ENCODE peak calls at places on chromosomes 12 and 14, in five cellular contexts. F is HepG2, O is H1, R is NT2/D1, P is GM12878. Q is an unnamed sample.

GRCh38 chr12:72296389-72296788 is 24.2 kb downstream of the TRHDE start:
- DNase-seq in F (no peak), O (no peak), R (no peak), P (no peak), Q (no peak)

GRCh38 chr12:70876952-70877351 is 43.6 kb downstream of the PTPRR start:
- DNase-seq in F (peak; percentile 2), O (no peak), R (no peak), P (no peak), Q (no peak)

GRCh38 chr12:53056901-53057300 is 7.0 kb downstream of the TNS2 start:
- DNase-seq in F (no peak), O (no peak), R (no peak), P (no peak), Q (no peak)

GRCh38 chr12:3958534-3958933 is 85.3 kb upstream of the PARP11 start:
- DNase-seq in F (no peak), O (no peak), R (no peak), P (no peak), Q (no peak)

GRCh38 chr14:25055998-25056687 is 6.2 kb upstream of the STXBP6 start:
- DNase-seq in F (no peak), O (no peak), R (no peak), P (no peak), Q (no peak)

GRCh38 chr14:20998674-20999366 is at the start of gene SLC39A2:
- DNase-seq in F (no peak), O (peak; percentile 60), R (peak; percentile 8), P (no peak), Q (peak; percentile 22)

GRCh38 chr12:6207254-6207942 is 7.2 kb downstream of the CD9 start:
- DNase-seq in F (no peak), O (no peak), R (no peak), P (no peak), Q (no peak)

GRCh38 chr12:38771871-38772270 is 133.5 kb downstream of the CPNE8 start:
- DNase-seq in F (no peak), O (no peak), R (no peak), P (peak; percentile 71), Q (no peak)

GRCh38 chr12:98735821-98736220 is 90.7 kb downstream of the APAF1 start:
- DNase-seq in F (no peak), O (no peak), R (no peak), P (no peak), Q (no peak)

GRCh38 chr14:33282811-33283210 is 344.1 kb downstream of the NPAS3 start:
- DNase-seq in F (no peak), O (no peak), R (no peak), P (no peak), Q (no peak)

GRCh38 chr14:64634558-64634957 is 69.7 kb upstream of the PLEKHG3 start:
- DNase-seq in F (no peak), O (no peak), R (no peak), P (no peak), Q (no peak)

GRCh38 chr14:92969470-92970232 is 46.7 kb downstream of the CHGA start:
- DNase-seq in F (no peak), O (no peak), R (no peak), P (no peak), Q (no peak)

GRCh38 chr12:20657496-20657895 is 37.6 kb upstream of the SLCO1C1 start:
- DNase-seq in F (peak; percentile 26), O (no peak), R (no peak), P (no peak), Q (no peak)

GRCh38 chr12:13425766-13426165 is 229.2 kb downstream of the EMP1 start:
- DNase-seq in F (no peak), O (no peak), R (no peak), P (no peak), Q (no peak)

GRCh38 chr12:114684098-114684869 is at the start of gene TBX3:
- DNase-seq in F (peak; percentile 98), O (peak; percentile 85), R (peak; percentile 92), P (no peak), Q (peak; percentile 83)

GRCh38 chr14:39272918-39273317 is 39.2 kb downstream of the MIA2 start:
- DNase-seq in F (no peak), O (no peak), R (no peak), P (no peak), Q (no peak)

GRCh38 chr14:99234982-99235491 is 37.0 kb downstream of the BCL11B start:
- DNase-seq in F (no peak), O (peak; percentile 79), R (no peak), P (no peak), Q (peak; percentile 56)

GRCh38 chr14:102272392-102272791 is 32.6 kb downstream of the MOK start:
- DNase-seq in F (no peak), O (no peak), R (no peak), P (no peak), Q (no peak)

GRCh38 chr14:24847568-24847967 is 202.4 kb downstream of the STXBP6 start:
- DNase-seq in F (no peak), O (no peak), R (no peak), P (no peak), Q (no peak)

GRCh38 chr12:120739821-120740613 is 14.4 kb downstream of the ACADS start:
- DNase-seq in F (no peak), O (no peak), R (no peak), P (no peak), Q (no peak)

GRCh38 chr12:59654061-59654460 is 58.2 kb downstream of the SLC16A7 start:
- DNase-seq in F (no peak), O (no peak), R (no peak), P (no peak), Q (no peak)

GRCh38 chr12:54311091-54311490 is 10.3 kb upstream of the NFE2 start:
- DNase-seq in F (no peak), O (no peak), R (no peak), P (no peak), Q (no peak)

GRCh38 chr14:72443991-72444431 is 449.9 kb downstream of the DPF3 start:
- DNase-seq in F (no peak), O (no peak), R (no peak), P (peak; percentile 28), Q (no peak)

GRCh38 chr14:104361101-104361591 is 218.4 kb upstream of the C14orf180 start:
- DNase-seq in F (no peak), O (no peak), R (no peak), P (no peak), Q (no peak)

GRCh38 chr14:90698379-90698869 is 117.8 kb downstream of the TTC7B start:
- DNase-seq in F (no peak), O (no peak), R (no peak), P (no peak), Q (no peak)

GRCh38 chr12:85923767-85924331 is 49.8 kb downstream of the NTS start:
- DNase-seq in F (no peak), O (no peak), R (no peak), P (no peak), Q (no peak)
- TF ChIP-seq SUZ12 in F (no peak), O (no peak), R (no peak), P (no peak), Q (no peak)

DNA sequence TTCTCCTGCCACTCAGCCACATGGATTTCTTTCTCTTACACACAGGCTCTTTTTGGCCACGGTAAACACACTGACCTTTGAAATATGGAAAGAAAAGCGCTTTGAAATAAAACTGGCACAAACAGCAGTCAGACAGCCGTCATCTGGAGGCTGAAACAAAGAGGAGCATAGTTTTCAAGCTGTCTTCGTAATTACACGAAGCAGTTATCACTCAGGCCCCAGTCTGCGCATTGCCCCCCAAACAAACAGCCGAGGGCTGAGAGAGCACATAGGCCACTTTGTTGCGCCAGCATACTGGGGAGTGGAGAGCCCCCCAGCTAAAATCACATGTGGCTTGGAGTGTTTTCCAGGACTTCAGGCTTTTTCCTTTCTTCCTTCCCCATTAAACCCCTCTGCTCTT is 142.9 kb upstream of the BTG1 start:
- DNase-seq in F (no peak), O (no peak), R (no peak), P (no peak), Q (no peak)
- TF ChIP-seq SUZ12 in F (no peak), O (no peak), R (no peak), P (no peak), Q (no peak)

DNA sequence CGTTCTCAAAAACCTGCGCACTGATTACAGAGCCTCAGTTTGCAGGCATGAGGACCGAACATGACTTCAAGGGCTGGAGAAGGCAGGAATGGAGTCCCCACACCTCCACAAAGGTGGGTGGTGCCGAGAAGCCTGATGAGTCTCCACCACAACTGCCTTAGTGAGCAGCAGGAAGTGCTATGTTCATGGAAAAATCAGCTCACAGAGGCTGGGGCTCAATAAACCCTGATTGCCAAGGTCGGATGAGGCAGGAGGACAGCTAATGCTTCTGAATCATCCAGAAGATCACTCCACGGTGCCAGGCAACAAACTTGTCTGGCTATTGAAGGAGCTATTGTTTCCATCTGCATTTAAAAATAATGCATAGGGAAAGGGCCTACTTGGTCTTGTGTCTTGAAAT is 31.1 kb downstream of the APPL2 start:
- DNase-seq in F (no peak), O (no peak), R (no peak), P (no peak), Q (no peak)
- TF ChIP-seq SUZ12 in F (no peak), O (no peak), R (no peak), P (no peak), Q (no peak)

DNA sequence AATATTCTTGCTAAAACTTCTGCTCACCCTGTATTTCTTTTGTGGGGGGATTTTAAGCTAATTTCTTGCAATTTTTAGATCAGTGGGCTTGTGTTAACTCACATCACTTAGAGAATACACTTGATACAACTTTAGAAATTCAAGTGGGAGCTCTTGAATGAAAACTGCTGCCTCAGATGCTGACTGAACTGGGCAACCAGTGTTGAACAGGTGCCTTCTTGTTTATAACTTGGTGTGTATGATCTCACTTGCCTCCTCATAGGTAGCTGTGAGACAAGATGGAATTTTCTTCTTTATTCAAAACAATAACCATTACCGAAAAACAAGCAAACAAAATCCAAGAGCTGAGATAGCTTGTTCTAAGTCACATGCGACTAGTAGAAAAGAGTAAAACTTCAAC is 63.5 kb downstream of the FGD4 start:
- DNase-seq in F (no peak), O (no peak), R (no peak), P (no peak), Q (no peak)
- TF ChIP-seq SUZ12 in F (no peak), O (no peak), R (no peak), P (no peak), Q (no peak)

GRCh38 chr12:33634544-33634943 is 194.9 kb upstream of the SYT10 start:
- DNase-seq in F (no peak), O (no peak), R (no peak), P (no peak), Q (no peak)
- TF ChIP-seq SUZ12 in F (no peak), O (no peak), R (no peak), P (no peak), Q (no peak)

DNA sequence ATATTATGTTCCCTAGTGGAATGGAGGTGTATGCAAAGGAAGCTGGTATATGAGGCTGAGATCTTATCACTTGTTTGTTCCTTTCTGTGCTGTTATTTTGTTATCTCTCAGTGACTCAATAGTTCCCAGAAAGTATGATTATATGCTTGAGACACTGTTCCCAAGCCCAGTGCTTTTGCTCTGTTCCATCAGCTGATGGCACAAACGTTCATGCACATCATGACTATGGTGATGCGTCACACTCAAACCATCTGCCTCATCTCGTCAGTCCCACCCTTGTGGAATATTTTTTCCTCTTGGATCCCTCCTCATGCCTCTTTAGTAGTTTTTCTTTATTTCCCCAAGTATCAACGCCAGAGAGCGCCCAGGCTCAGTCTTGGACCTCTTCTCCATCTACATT is 786.9 kb downstream of the AACS start:
- DNase-seq in F (no peak), O (no peak), R (no peak), P (no peak), Q (no peak)
- TF ChIP-seq SUZ12 in F (no peak), O (no peak), R (no peak), P (no peak), Q (no peak)